ENCODE peak calls at places on chromosome 15, in five cellular contexts. H is CD8-positive, alpha-beta T cell; R is IMR-90; N is GM13976; D is thoracic aorta. A is an unnamed sample.

GRCh38 chr15:62241135-62241770 is 76.2 kb upstream of the C2CD4B start:
- DNase-seq in H (no peak), R (no peak), N (no peak), D (no peak), A (no peak)

GRCh38 chr15:86384191-86384590 is 304.5 kb downstream of the AGBL1 start:
- DNase-seq in H (no peak), R (no peak), N (no peak), D (no peak), A (no peak)

GRCh38 chr15:100168787-100169186 is 173.0 kb downstream of the ADAMTS17 start:
- DNase-seq in H (no peak), R (no peak), N (no peak), D (no peak), A (no peak)

GRCh38 chr15:29942144-29942543 is 119.9 kb upstream of the TJP1 start:
- DNase-seq in H (no peak), R (no peak), N (no peak), D (no peak), A (no peak)

GRCh38 chr15:94243418-94243817 is 12.1 kb downstream of the MCTP2 start:
- DNase-seq in H (no peak), R (no peak), N (no peak), D (no peak), A (no peak)

GRCh38 chr15:75159244-75159643 is 42.4 kb upstream of the C15orf39 start:
- DNase-seq in H (no peak), R (no peak), N (no peak), D (no peak), A (no peak)

GRCh38 chr15:70474682-70475438 is 288.5 kb downstream of the UACA start:
- DNase-seq in H (no peak), R (peak), N (no peak), D (peak), A (no peak)

GRCh38 chr15:31263751-31264533 is 62.7 kb upstream of the KLF13 start:
- DNase-seq in H (peak), R (no peak), N (no peak), D (no peak), A (no peak)

GRCh38 chr15:73140154-73140553 is 87.9 kb downstream of the NEO1 start:
- DNase-seq in H (no peak), R (no peak), N (no peak), D (no peak), A (no peak)

GRCh38 chr15:89122532-89123525 is 34.6 kb downstream of the ABHD2 start:
- DNase-seq in H (no peak), R (peak), N (no peak), D (no peak), A (no peak)

GRCh38 chr15:45618813-45619212 is 16.0 kb upstream of the SQOR start:
- DNase-seq in H (no peak), R (no peak), N (no peak), D (no peak), A (no peak)

GRCh38 chr15:67124111-67124510 is 58.7 kb downstream of the SMAD3 start:
- DNase-seq in H (no peak), R (no peak), N (no peak), D (no peak), A (no peak)
- TF ChIP-seq CTCF in H (no peak), R (no peak), N (no peak), D (no peak), A (no peak)

GRCh38 chr15:64229129-64229724 is 66.4 kb upstream of the PPIB start:
- DNase-seq in H (no peak), R (no peak), N (no peak), D (no peak), A (no peak)
- TF ChIP-seq CTCF in H (no peak), R (no peak), N (no peak), D (no peak), A (no peak)

GRCh38 chr15:52338891-52339290 is 43.3 kb upstream of the MYO5C start:
- DNase-seq in H (no peak), R (no peak), N (no peak), D (no peak), A (no peak)

GRCh38 chr15:52334491-52335160 is 39.0 kb upstream of the MYO5C start:
- DNase-seq in H (no peak), R (peak), N (no peak), D (no peak), A (no peak)

GRCh38 chr15:52337198-52337853 is 41.7 kb upstream of the MYO5C start:
- DNase-seq in H (no peak), R (peak), N (no peak), D (no peak), A (no peak)

GRCh38 chr15:52337961-52338535 is 42.4 kb upstream of the MYO5C start:
- DNase-seq in H (no peak), R (no peak), N (no peak), D (no peak), A (no peak)

GRCh38 chr15:52336530-52336929 is 40.9 kb upstream of the MYO5C start:
- DNase-seq in H (no peak), R (no peak), N (no peak), D (no peak), A (no peak)
- TF ChIP-seq CTCF in H (no peak), R (no peak), N (no peak), D (no peak), A (peak)

GRCh38 chr15:25268166-25268565 is 170.7 kb downstream of the UBE3A start:
- DNase-seq in H (no peak), R (no peak), N (no peak), D (no peak), A (no peak)
- TF ChIP-seq CTCF in H (no peak), R (no peak), N (no peak), D (no peak), A (peak)

GRCh38 chr15:99163271-99164062 is 58.6 kb downstream of the SYNM start:
- DNase-seq in H (no peak), R (peak), N (no peak), D (no peak), A (no peak)

GRCh38 chr15:99165956-99166689 is 61.2 kb downstream of the SYNM start:
- DNase-seq in H (no peak), R (no peak), N (no peak), D (no peak), A (no peak)

GRCh38 chr15:99165020-99165790 is 60.3 kb downstream of the SYNM start:
- DNase-seq in H (no peak), R (no peak), N (no peak), D (no peak), A (no peak)

GRCh38 chr15:99167201-99167600 is 62.3 kb downstream of the SYNM start:
- DNase-seq in H (no peak), R (no peak), N (no peak), D (no peak), A (no peak)

DNA sequence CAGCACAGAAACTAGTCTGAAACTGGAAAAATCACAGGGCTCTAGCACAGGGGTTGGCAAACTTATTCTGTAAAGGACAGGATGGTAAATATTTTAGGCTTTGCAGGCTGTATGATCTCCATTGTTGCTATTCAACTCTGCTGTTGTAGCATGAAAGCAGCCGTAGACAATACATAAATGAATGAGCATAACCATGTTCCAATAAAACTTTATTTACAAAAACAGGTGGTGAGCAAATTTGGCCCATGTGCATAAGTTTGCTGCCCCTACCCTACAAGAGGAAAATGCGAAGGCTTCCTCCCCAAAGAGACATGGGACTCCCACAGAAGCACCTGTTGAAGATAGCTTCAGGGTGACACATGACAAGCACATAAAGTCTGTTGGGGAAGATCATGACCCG is 59.2 kb downstream of the SYNM start:
- DNase-seq in H (no peak), R (no peak), N (no peak), D (no peak), A (no peak)
- TF ChIP-seq CTCF in H (no peak), R (no peak), N (no peak), D (no peak), A (no peak)

GRCh38 chr15:34721802-34722795 is 32.7 kb downstream of the GJD2 start:
- DNase-seq in H (no peak), R (peak), N (peak), D (peak), A (peak)
- TF ChIP-seq CTCF in H (no peak), R (no peak), N (no peak), D (no peak), A (peak)

DNA sequence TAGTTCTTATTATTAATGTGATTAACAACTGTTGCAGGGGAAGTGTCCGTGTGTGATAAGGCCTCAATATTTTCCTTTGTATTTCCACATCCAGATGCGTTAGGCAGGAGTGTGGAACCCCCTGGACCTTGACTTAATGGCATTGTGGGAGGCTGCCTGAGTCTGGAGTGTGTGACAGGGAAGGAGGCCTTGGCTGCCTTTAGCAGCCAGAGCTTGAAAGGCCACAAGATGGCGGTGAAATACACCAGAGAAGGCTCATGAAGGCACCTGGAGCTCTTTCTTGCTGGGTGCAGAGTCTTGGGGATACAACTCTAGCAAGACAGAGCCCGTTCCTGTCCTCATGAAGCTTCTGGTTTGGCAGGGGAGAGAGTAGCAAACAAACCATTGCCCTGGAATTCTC is 36.9 kb downstream of the POLR2M start:
- DNase-seq in H (no peak), R (no peak), N (no peak), D (no peak), A (no peak)
- TF ChIP-seq CTCF in H (no peak), R (no peak), N (no peak), D (no peak), A (peak)

DNA sequence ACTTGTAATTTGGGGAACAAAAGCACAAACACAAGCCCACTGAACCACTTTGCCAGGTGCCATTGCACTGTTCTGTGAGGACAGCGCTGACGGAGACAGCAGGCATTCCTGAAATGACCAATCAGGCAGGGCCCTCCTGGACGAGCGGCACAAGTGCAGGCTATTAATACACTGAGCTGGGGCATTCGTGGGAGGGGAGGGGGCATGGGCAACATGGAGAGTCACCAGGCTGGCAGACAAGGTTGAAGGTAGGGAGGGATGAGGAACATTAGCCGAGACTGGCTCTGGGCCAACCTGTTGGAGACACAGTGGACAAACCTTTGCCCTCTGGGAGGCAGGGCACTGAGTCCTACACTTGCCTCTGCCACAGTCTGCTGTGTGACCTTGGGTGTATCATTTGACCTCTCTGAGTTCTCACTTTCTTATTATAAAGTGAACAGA is 45.6 kb downstream of the NOX5 start:
- DNase-seq in H (no peak), R (no peak), N (no peak), D (no peak), A (no peak)
- TF ChIP-seq CTCF in H (no peak), R (no peak), N (peak), D (no peak), A (no peak)

DNA sequence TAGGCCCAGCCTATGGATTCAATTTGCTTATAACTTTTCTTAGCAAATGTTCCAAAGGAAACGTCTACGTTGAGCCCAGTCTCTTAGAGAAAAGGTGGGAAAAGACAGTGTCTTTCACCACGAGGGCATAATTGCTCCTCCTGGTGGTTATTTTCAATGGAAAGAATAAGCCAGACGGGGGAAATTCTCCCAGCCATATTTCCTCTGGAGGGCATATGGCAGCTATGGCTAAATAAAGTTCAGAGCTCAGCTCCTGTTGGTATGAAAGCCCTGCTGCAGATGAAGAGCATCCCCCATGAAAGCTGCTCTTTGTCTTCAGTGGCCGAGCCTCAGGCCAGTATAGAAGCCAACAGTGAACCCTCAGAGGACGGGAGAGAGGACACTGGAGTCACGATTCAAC is 297.9 kb downstream of the RYR3 start:
- DNase-seq in H (no peak), R (no peak), N (no peak), D (no peak), A (no peak)
- TF ChIP-seq CTCF in H (no peak), R (peak), N (no peak), D (peak), A (peak)

DNA sequence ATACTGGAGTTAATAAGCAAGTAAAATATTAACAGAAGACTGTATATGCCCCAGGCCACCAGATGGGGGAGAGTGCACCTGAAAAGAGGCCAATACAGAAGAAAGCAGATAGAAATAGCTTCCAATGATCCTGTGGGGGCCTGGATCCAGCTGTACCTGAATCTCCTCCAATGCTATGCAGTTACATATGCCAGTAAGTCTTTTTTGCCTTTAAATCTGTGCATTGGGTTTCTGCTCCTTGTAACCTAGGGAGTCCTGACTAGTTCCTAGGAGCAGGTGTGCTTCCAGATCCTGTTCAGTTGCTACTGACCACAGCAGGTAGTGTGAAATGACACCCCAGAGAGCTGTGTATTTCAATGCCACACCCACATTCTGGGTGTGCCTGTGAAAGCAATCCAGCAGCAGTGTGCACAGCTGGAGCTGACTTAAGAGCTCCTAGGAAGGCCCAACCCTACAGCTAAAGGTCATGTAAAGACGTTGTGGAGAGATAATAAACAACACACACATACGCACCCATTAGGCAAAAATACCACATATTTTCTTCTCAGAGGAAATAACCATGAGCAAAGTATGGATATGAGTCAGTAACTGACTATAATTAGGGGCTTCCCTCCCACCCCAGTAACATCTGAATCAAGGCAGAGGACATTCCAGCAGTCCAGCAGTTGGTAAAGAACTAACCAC is 62.2 kb upstream of the AKAP13 start:
- DNase-seq in H (no peak), R (peak), N (peak), D (no peak), A (no peak)
- TF ChIP-seq CTCF in H (no peak), R (peak), N (peak), D (no peak), A (no peak)